ENCODE peak calls at places on chromosomes 12 and 14, in seven cellular contexts. W is tibial artery, G is T-helper 1 cell, P is Ammon's horn, B is astrocyte of the cerebellum, K is neuronal stem cell, U is NCI-H2081. S is an unnamed sample.

GRCh38 chr12:15662303-15662980 is 126.7 kb downstream of the EPS8 start:
- DNase-seq in W (no peak), G (no peak), P (no peak), B (peak; percentile 72), K (no peak), U (no peak), S (no peak)

GRCh38 chr14:105498430-105499255 is 7.6 kb downstream of the TEDC1 start:
- DNase-seq in W (peak; percentile 63), G (no peak), P (peak; percentile 74), B (no peak), K (no peak), U (no peak), S (no peak)

GRCh38 chr12:124993568-124994434 is at the start of gene BRI3BP:
- DNase-seq in W (no peak), G (peak; percentile 72), P (peak; percentile 74), B (no peak), K (peak; percentile 23), U (peak; percentile 73), S (peak; percentile 24)

GRCh38 chr14:67387195-67387594 is 24.8 kb downstream of the PLEK2 start:
- DNase-seq in W (no peak), G (no peak), P (no peak), B (no peak), K (no peak), U (no peak), S (no peak)

GRCh38 chr12:108307006-108307405 is 32.1 kb downstream of the CMKLR1 start:
- DNase-seq in W (peak; percentile 76), G (no peak), P (peak; percentile 74), B (no peak), K (no peak), U (no peak), S (peak; percentile 74)

GRCh38 chr12:25796523-25797000 is 161.9 kb upstream of the RASSF8 start:
- DNase-seq in W (no peak), G (no peak), P (no peak), B (no peak), K (no peak), U (no peak), S (peak; percentile 87)

GRCh38 chr12:25986169-25986568 is 27.7 kb downstream of the RASSF8 start:
- DNase-seq in W (no peak), G (no peak), P (no peak), B (no peak), K (no peak), U (no peak), S (no peak)

GRCh38 chr14:93861846-93862641 is 65.1 kb upstream of the FAM181A start:
- DNase-seq in W (no peak), G (no peak), P (no peak), B (no peak), K (no peak), U (no peak), S (no peak)

GRCh38 chr12:113220593-113221180 is 577 bp upstream of the TPCN1 start:
- DNase-seq in W (no peak), G (no peak), P (no peak), B (no peak), K (no peak), U (no peak), S (no peak)

GRCh38 chr14:59677771-59678211 is 101.2 kb upstream of the CCDC175 start:
- DNase-seq in W (no peak), G (no peak), P (peak; percentile 33), B (peak; percentile 68), K (no peak), U (no peak), S (no peak)

GRCh38 chr12:6769003-6769389 is 2.8 kb downstream of the PTMS start:
- DNase-seq in W (peak; percentile 78), G (no peak), P (no peak), B (no peak), K (peak; percentile 84), U (peak; percentile 32), S (no peak)

GRCh38 chr12:114918535-114919233 is 234.7 kb upstream of the TBX3 start:
- DNase-seq in W (no peak), G (no peak), P (no peak), B (no peak), K (no peak), U (no peak), S (no peak)

GRCh38 chr14:74257988-74258704 is 18.9 kb downstream of the VSX2 start:
- DNase-seq in W (no peak), G (no peak), P (no peak), B (no peak), K (no peak), U (no peak), S (no peak)

GRCh38 chr12:3280967-3281366 is 203.8 kb downstream of the TSPAN9 start:
- DNase-seq in W (no peak), G (no peak), P (no peak), B (no peak), K (no peak), U (no peak), S (no peak)

GRCh38 chr12:84919271-84919670 is 6.7 kb upstream of the SLC6A15 start:
- DNase-seq in W (no peak), G (no peak), P (no peak), B (no peak), K (no peak), U (no peak), S (no peak)

GRCh38 chr12:84842406-84843013 is 70.1 kb downstream of the SLC6A15 start:
- DNase-seq in W (no peak), G (no peak), P (peak; percentile 56), B (peak; percentile 46), K (peak; percentile 20), U (peak; percentile 66), S (no peak)

GRCh38 chr14:65224799-65225198 is 122.5 kb upstream of the MAX start:
- DNase-seq in W (peak; percentile 51), G (no peak), P (peak; percentile 87), B (no peak), K (no peak), U (peak; percentile 41), S (no peak)

GRCh38 chr14:87233806-87234384 is 759.1 kb downstream of the GALC start:
- DNase-seq in W (no peak), G (no peak), P (no peak), B (no peak), K (no peak), U (no peak), S (no peak)

GRCh38 chr12:31228811-31229792 is 96.8 kb downstream of the SINHCAF start:
- DNase-seq in W (peak; percentile 77), G (no peak), P (peak; percentile 48), B (no peak), K (no peak), U (no peak), S (no peak)

GRCh38 chr14:23931705-23932314 is 21.8 kb upstream of the DHRS4 start:
- DNase-seq in W (no peak), G (no peak), P (no peak), B (no peak), K (no peak), U (no peak), S (no peak)

GRCh38 chr14:90288646-90289355 is 32.4 kb downstream of the PSMC1 start:
- DNase-seq in W (no peak), G (no peak), P (no peak), B (no peak), K (no peak), U (peak; percentile 86), S (no peak)

GRCh38 chr14:77027538-77028383 is 747 bp downstream of the IRF2BPL start:
- DNase-seq in W (peak; percentile 92), G (peak; percentile 63), P (peak; percentile 67), B (no peak), K (peak; percentile 27), U (peak; percentile 66), S (peak; percentile 14)

GRCh38 chr12:38118632-38119031 is 197.9 kb upstream of the ALG10B start:
- DNase-seq in W (no peak), G (no peak), P (no peak), B (no peak), K (no peak), U (no peak), S (no peak)

GRCh38 chr14:86481105-86481504 is 951.2 kb downstream of the FLRT2 start:
- DNase-seq in W (no peak), G (no peak), P (no peak), B (no peak), K (no peak), U (no peak), S (no peak)

GRCh38 chr12:115088328-115088994 is 404.5 kb upstream of the TBX3 start:
- DNase-seq in W (no peak), G (no peak), P (peak; percentile 11), B (no peak), K (no peak), U (no peak), S (no peak)

GRCh38 chr12:47744005-47744651 is 14.6 kb downstream of the RAPGEF3 start:
- DNase-seq in W (no peak), G (peak; percentile 44), P (no peak), B (no peak), K (no peak), U (peak; percentile 63), S (no peak)

GRCh38 chr12:48999371-49000131 is at the start of gene DDN:
- DNase-seq in W (no peak), G (peak; percentile 44), P (peak; percentile 78), B (no peak), K (no peak), U (peak; percentile 79), S (peak; percentile 67)

GRCh38 chr12:119883234-119883633 is 6.1 kb upstream of the CIT start:
- DNase-seq in W (no peak), G (no peak), P (no peak), B (no peak), K (no peak), U (no peak), S (no peak)

GRCh38 chr12:63805704-63806672 is 26.3 kb downstream of the RXYLT1 start:
- DNase-seq in W (no peak), G (no peak), P (no peak), B (no peak), K (no peak), U (peak; percentile 96), S (no peak)

GRCh38 chr14:64659366-64659765 is 44.9 kb upstream of the PLEKHG3 start:
- DNase-seq in W (no peak), G (no peak), P (no peak), B (no peak), K (no peak), U (no peak), S (no peak)

GRCh38 chr12:32533971-32534590 is 134.7 kb downstream of the FGD4 start:
- DNase-seq in W (peak; percentile 78), G (no peak), P (peak; percentile 62), B (peak; percentile 50), K (no peak), U (peak; percentile 48), S (no peak)

GRCh38 chr14:60984225-60984624 is 3.2 kb downstream of the SLC38A6 start:
- DNase-seq in W (no peak), G (no peak), P (no peak), B (no peak), K (no peak), U (no peak), S (peak; percentile 21)

GRCh38 chr12:43766291-43766690 is 7.5 kb downstream of the IRAK4 start:
- DNase-seq in W (no peak), G (no peak), P (no peak), B (no peak), K (no peak), U (no peak), S (no peak)

GRCh38 chr12:104695453-104696148 is 238.9 kb downstream of the CHST11 start:
- DNase-seq in W (peak; percentile 86), G (peak; percentile 72), P (no peak), B (peak; percentile 94), K (no peak), U (peak; percentile 75), S (peak; percentile 98)

GRCh38 chr14:50816419-50817047 is 14.4 kb downstream of the NIN start:
- DNase-seq in W (no peak), G (no peak), P (no peak), B (no peak), K (no peak), U (no peak), S (no peak)

GRCh38 chr12:94673951-94674570 is 23.7 kb upstream of the TMCC3 start:
- DNase-seq in W (no peak), G (no peak), P (no peak), B (no peak), K (no peak), U (no peak), S (no peak)

GRCh38 chr14:37172024-37172869 is at the start of gene SLC25A21:
- DNase-seq in W (peak; percentile 79), G (no peak), P (peak; percentile 77), B (peak; percentile 45), K (peak; percentile 61), U (peak; percentile 89), S (no peak)

GRCh38 chr14:71491925-71492324 is 440.3 kb upstream of the RGS6 start:
- DNase-seq in W (no peak), G (no peak), P (peak; percentile 73), B (no peak), K (no peak), U (no peak), S (no peak)

S was measured in MV-4-11.